ENCODE peak calls at places on chromosomes 3 and 15, in ten cellular contexts. D is AG04450; R is psoas muscle; Z is A549; S is aorta; Y is cardiac muscle cell; U is pancreas; P is mammary epithelial cell; F is body of pancreas; O is CD8-positive, alpha-beta memory T cell. I is an unnamed sample.

GRCh38 chr3:52854013-52854412 is 19.2 kb upstream of the MUSTN1 start:
- DNase-seq in D (no peak), R (no peak), Z (no peak), S (no peak), Y (peak; percentile 51), U (no peak), P (no peak), F (no peak), O (no peak), I (no peak)

GRCh38 chr3:72663429-72663828 is 184.8 kb downstream of the SHQ1 start:
- DNase-seq in D (no peak), R (no peak), Z (no peak), S (no peak), Y (no peak), U (no peak), P (peak; percentile 27), F (no peak), O (no peak), I (no peak)

GRCh38 chr3:111336511-111336910 is 205.5 kb upstream of the CD96 start:
- DNase-seq in D (no peak), R (no peak), Z (no peak), S (no peak), Y (no peak), U (no peak), P (peak; percentile 11), F (no peak), O (no peak), I (no peak)

GRCh38 chr15:25710184-25710583 is 152.9 kb downstream of the ATP10A start:
- DNase-seq in D (no peak), R (peak; percentile 73), Z (peak; percentile 35), S (peak; percentile 85), Y (peak; percentile 71), U (peak; percentile 26), P (no peak), F (peak; percentile 34), O (peak; percentile 28), I (peak; percentile 72)

GRCh38 chr15:57406040-57406772 is 29.9 kb downstream of the CGNL1 start:
- DNase-seq in D (no peak), R (no peak), Z (no peak), S (no peak), Y (no peak), U (no peak), P (no peak), F (no peak), O (no peak), I (peak; percentile 90)

GRCh38 chr15:29685156-29686078 is 136.9 kb downstream of the TJP1 start:
- DNase-seq in D (no peak), R (no peak), Z (no peak), S (no peak), Y (no peak), U (no peak), P (peak; percentile 31), F (no peak), O (no peak), I (no peak)

GRCh38 chr3:155807823-155808222 is 1.7 kb upstream of the C3orf33 start:
- DNase-seq in D (no peak), R (no peak), Z (no peak), S (no peak), Y (no peak), U (no peak), P (no peak), F (no peak), O (no peak), I (no peak)

GRCh38 chr15:78369161-78369560 is 29.0 kb downstream of the CRABP1 start:
- DNase-seq in D (no peak), R (no peak), Z (no peak), S (no peak), Y (no peak), U (no peak), P (no peak), F (no peak), O (no peak), I (no peak)

GRCh38 chr15:92158426-92158825 is 235.3 kb upstream of the ST8SIA2 start:
- DNase-seq in D (no peak), R (no peak), Z (peak; percentile 66), S (no peak), Y (no peak), U (no peak), P (peak; percentile 88), F (peak; percentile 8), O (no peak), I (no peak)

GRCh38 chr3:30689202-30689641 is 82.8 kb downstream of the TGFBR2 start:
- DNase-seq in D (no peak), R (no peak), Z (peak; percentile 42), S (no peak), Y (no peak), U (peak; percentile 45), P (peak; percentile 69), F (peak; percentile 49), O (no peak), I (no peak)

GRCh38 chr15:101023501-101024110 is 104.4 kb downstream of the LRRK1 start:
- DNase-seq in D (no peak), R (no peak), Z (no peak), S (peak; percentile 38), Y (no peak), U (no peak), P (no peak), F (no peak), O (no peak), I (no peak)

GRCh38 chr15:48850648-48851047 is 27.3 kb upstream of the EID1 start:
- DNase-seq in D (no peak), R (no peak), Z (no peak), S (no peak), Y (no peak), U (no peak), P (no peak), F (no peak), O (no peak), I (no peak)

GRCh38 chr3:59374812-59375211 is 325.0 kb upstream of the CFAP20DC start:
- DNase-seq in D (no peak), R (no peak), Z (no peak), S (no peak), Y (no peak), U (no peak), P (no peak), F (no peak), O (no peak), I (no peak)

GRCh38 chr3:41955192-41955591 is 6.7 kb downstream of the ULK4 start:
- DNase-seq in D (no peak), R (no peak), Z (no peak), S (no peak), Y (no peak), U (no peak), P (no peak), F (no peak), O (no peak), I (no peak)

GRCh38 chr15:79179108-79179561 is 88.6 kb upstream of the RASGRF1 start:
- DNase-seq in D (no peak), R (no peak), Z (peak; percentile 72), S (no peak), Y (no peak), U (no peak), P (peak; percentile 39), F (no peak), O (no peak), I (no peak)

GRCh38 chr15:39202641-39203040 is 378.2 kb upstream of the THBS1 start:
- DNase-seq in D (no peak), R (no peak), Z (peak; percentile 45), S (no peak), Y (no peak), U (no peak), P (peak; percentile 64), F (no peak), O (no peak), I (no peak)

GRCh38 chr3:13099707-13100106 is 26.5 kb upstream of the IQSEC1 start:
- DNase-seq in D (no peak), R (peak; percentile 32), Z (no peak), S (no peak), Y (no peak), U (no peak), P (no peak), F (no peak), O (no peak), I (no peak)

GRCh38 chr3:120743556-120744195 is 1.1 kb downstream of the GTF2E1 start:
- DNase-seq in D (no peak), R (no peak), Z (no peak), S (no peak), Y (no peak), U (no peak), P (peak; percentile 1), F (peak; percentile 8), O (no peak), I (no peak)
- H3K4me3 ChIP-seq in D (peak overlapping the region; percentile 98), R (peak overlapping the region; percentile 80), Z (peak overlapping the region; percentile 95), S (peak overlapping the region; percentile 91), Y (peak overlapping the region; percentile 94), U (peak overlapping the region; percentile 69), P (peak overlapping the region; percentile 86), F (peak overlapping the region; percentile 91), O (peak overlapping the region; percentile 99), I (peak overlapping the region; percentile 99)

GRCh38 chr3:40528426-40528825 is 3.7 kb downstream of the ZNF621 start:
- DNase-seq in D (no peak), R (no peak), Z (no peak), S (no peak), Y (no peak), U (no peak), P (no peak), F (no peak), O (no peak), I (no peak)

GRCh38 chr3:40534283-40534682 is 9.5 kb downstream of the ZNF621 start:
- DNase-seq in D (no peak), R (no peak), Z (no peak), S (no peak), Y (no peak), U (no peak), P (no peak), F (no peak), O (no peak), I (no peak)

DNA sequence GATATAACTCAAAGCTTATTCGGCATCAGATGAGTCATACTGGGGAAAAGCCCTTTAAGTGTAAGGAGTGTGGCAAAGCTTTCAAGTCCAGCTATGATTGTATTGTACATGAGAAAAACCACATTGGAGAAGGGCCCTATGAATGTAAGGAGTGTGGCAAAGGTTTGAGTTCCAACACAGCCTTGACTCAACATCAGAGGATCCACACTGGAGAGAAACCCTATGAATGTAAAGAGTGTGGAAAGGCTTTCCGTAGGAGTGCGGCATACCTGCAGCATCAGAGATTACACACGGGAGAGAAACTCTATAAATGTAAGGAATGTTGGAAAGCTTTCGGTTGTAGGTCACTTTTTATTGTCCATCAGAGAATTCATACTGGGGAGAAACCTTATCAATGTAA is 7.5 kb downstream of the ZNF621 start:
- DNase-seq in D (no peak), R (no peak), Z (no peak), S (no peak), Y (no peak), U (no peak), P (no peak), F (no peak), O (no peak), I (no peak)
- H3K9me3 ChIP-seq in D (peaks cover 20% of the 10 kb centered on the region), R (no peaks in the 10 kb centered on the region), Z (peaks cover 53% of the 10 kb centered on the region), S (peaks cover 20% of the 10 kb centered on the region), Y (no peaks in the 10 kb centered on the region), U (no peaks in the 10 kb centered on the region), P (peaks cover 23% of the 10 kb centered on the region), F (no peaks in the 10 kb centered on the region), O (no peaks in the 10 kb centered on the region), I (no peaks in the 10 kb centered on the region)

GRCh38 chr3:190117995-190118394 is 2.7 kb downstream of the P3H2 start:
- DNase-seq in D (no peak), R (no peak), Z (no peak), S (no peak), Y (no peak), U (no peak), P (no peak), F (no peak), O (no peak), I (no peak)
- H3K4me3 ChIP-seq in D (no peak overlapping the region), R (no peak overlapping the region), Z (peak overlapping the region; percentile 35), S (no peak overlapping the region), Y (no peak overlapping the region), U (no peak overlapping the region), P (peak overlapping the region; percentile 50), F (no peak overlapping the region), O (no peak overlapping the region), I (no peak overlapping the region)

GRCh38 chr3:8352475-8352874 is 149.1 kb upstream of the LMCD1 start:
- DNase-seq in D (no peak), R (no peak), Z (no peak), S (no peak), Y (no peak), U (no peak), P (no peak), F (no peak), O (no peak), I (no peak)
- H3K9me3 ChIP-seq in D (no peaks in the 10 kb centered on the region), R (no peaks in the 10 kb centered on the region), Z (no peaks in the 10 kb centered on the region), S (no peaks in the 10 kb centered on the region), Y (no peaks in the 10 kb centered on the region), U (no peaks in the 10 kb centered on the region), P (no peaks in the 10 kb centered on the region), F (no peaks in the 10 kb centered on the region), O (no peaks in the 10 kb centered on the region), I (peaks cover 9% of the 10 kb centered on the region)